ENCODE peak calls at places on chromosome 10, in seven cellular contexts. T, X, A, R, E, K and L are unnamed samples.
A peak's percentile ranks its signal among the peaks of the same experiment; 100 is the strongest.

GRCh38 chr10:47414227-47414592 is 30.1 kb upstream of the ZNF488 start:
- DNase-seq in T (no peak), X (no peak), R (no peak), K (no peak), A (no peak), E (no peak), L (no peak)

GRCh38 chr10:60377955-60378354 is 11.7 kb downstream of the ANK3 start:
- DNase-seq in T (no peak), E (no peak), K (no peak), X (no peak), A (no peak), R (no peak), L (no peak)

GRCh38 chr10:44400553-44400952 is 15.7 kb upstream of the CXCL12 start:
- DNase-seq in K (no peak), E (no peak), A (no peak), T (no peak), X (no peak), R (no peak), L (no peak)

GRCh38 chr10:17835688-17836087 is 26.5 kb downstream of the MRC1 start:
- DNase-seq in K (no peak), T (no peak), E (no peak), A (no peak), X (no peak), R (no peak), L (no peak)

GRCh38 chr10:25047902-25048301 is 31.5 kb downstream of the THNSL1 start:
- DNase-seq in T (peak; percentile 11), K (peak; percentile 64), A (no peak), X (no peak), E (no peak), R (no peak), L (peak; percentile 6)

GRCh38 chr10:33113111-33113856 is 155.3 kb upstream of the ITGB1 start:
- DNase-seq in T (no peak), R (no peak), E (no peak), K (no peak), A (no peak), X (no peak), L (no peak)

GRCh38 chr10:5184987-5185386 is at the start of gene AKR1C8:
- DNase-seq in E (no peak), K (no peak), T (no peak), A (no peak), R (no peak), X (no peak), L (no peak)

GRCh38 chr10:117411440-117412428 is 36.5 kb upstream of the PDZD8 start:
- DNase-seq in T (no peak), E (no peak), K (no peak), X (no peak), A (no peak), R (no peak), L (no peak)

GRCh38 chr10:103800789-103801540 is 54.4 kb downstream of the SH3PXD2A start:
- DNase-seq in T (no peak), K (no peak), A (no peak), X (no peak), E (peak; percentile 10), R (no peak), L (no peak)

GRCh38 chr10:18689498-18689897 is 30.3 kb downstream of the ARL5B start:
- DNase-seq in A (no peak), R (no peak), X (no peak), E (no peak), T (no peak), K (no peak), L (no peak)

GRCh38 chr10:53765311-53765710 is 992.7 kb upstream of the MBL2 start:
- DNase-seq in R (no peak), K (no peak), T (no peak), A (no peak), E (no peak), X (no peak), L (no peak)

GRCh38 chr10:34297551-34298370 is 517.3 kb downstream of the PARD3 start:
- DNase-seq in T (no peak), K (no peak), X (no peak), A (no peak), E (no peak), R (no peak), L (no peak)

GRCh38 chr10:5078781-5079180 is 15.4 kb upstream of the AKR1C3 start:
- DNase-seq in R (no peak), X (no peak), E (no peak), K (no peak), T (no peak), A (no peak), L (no peak)

GRCh38 chr10:16381083-16381482 is 55.7 kb upstream of the PTER start:
- DNase-seq in E (no peak), K (no peak), X (no peak), A (no peak), R (no peak), T (no peak), L (no peak)

GRCh38 chr10:47323636-47324299 is 1.5 kb downstream of the GDF2 start:
- DNase-seq in E (no peak), K (no peak), A (no peak), T (no peak), X (no peak), R (no peak), L (no peak)

GRCh38 chr10:103986360-103986759 is 19.4 kb downstream of the SLK start:
- DNase-seq in T (no peak), K (no peak), X (no peak), E (no peak), R (no peak), A (no peak), L (no peak)

GRCh38 chr10:8036521-8037198 is 17.8 kb upstream of the GATA3 start:
- DNase-seq in K (peak; percentile 43), X (no peak), T (no peak), R (no peak), E (no peak), A (no peak), L (no peak)

GRCh38 chr10:6819301-6819700 is 239.2 kb upstream of the PRKCQ start:
- DNase-seq in R (no peak), T (no peak), X (no peak), K (no peak), E (no peak), A (no peak), L (no peak)

GRCh38 chr10:43294241-43294658 is 27.4 kb upstream of the RASGEF1A start:
- DNase-seq in T (no peak), R (no peak), K (no peak), X (no peak), E (no peak), A (no peak), L (no peak)

GRCh38 chr10:129105266-129105665 is 361.8 kb upstream of the MGMT start:
- DNase-seq in K (no peak), X (no peak), R (no peak), A (no peak), T (no peak), E (no peak), L (no peak)

GRCh38 chr10:22605168-22605567 is 109.2 kb downstream of the PIP4K2A start:
- DNase-seq in E (no peak), K (no peak), A (no peak), T (no peak), X (no peak), R (no peak), L (no peak)

GRCh38 chr10:44016101-44016500 is 367.4 kb upstream of the ZNF32 start:
- DNase-seq in K (no peak), X (no peak), R (no peak), T (no peak), E (no peak), A (no peak), L (no peak)

GRCh38 chr10:14118953-14119352 is 211.8 kb downstream of the FRMD4A start:
- DNase-seq in X (no peak), K (no peak), R (no peak), T (no peak), A (no peak), E (no peak), L (no peak)

GRCh38 chr10:64463406-64463805 is 942.2 kb downstream of the REEP3 start:
- DNase-seq in R (no peak), T (no peak), E (no peak), A (no peak), X (no peak), K (no peak), L (no peak)

GRCh38 chr10:132984008-132984295 is 41.6 kb upstream of the CFAP46 start:
- DNase-seq in E (no peak), X (no peak), R (no peak), A (no peak), K (no peak), T (no peak), L (no peak)

GRCh38 chr10:70115948-70116682 is 16.5 kb downstream of the AIFM2 start:
- DNase-seq in X (peak; percentile 31), T (peak; percentile 46), A (peak; percentile 70), E (no peak), R (no peak), K (no peak), L (no peak)

GRCh38 chr10:61992059-61992460 is 90.6 kb downstream of the ARID5B start:
- DNase-seq in K (no peak), E (no peak), R (no peak), T (peak; percentile 32), A (no peak), X (no peak), L (no peak)

GRCh38 chr10:95832216-95833037 is 75.3 kb upstream of the CC2D2B start:
- DNase-seq in T (peak; percentile 6), R (no peak), E (no peak), A (peak; percentile 37), X (peak; percentile 52), K (no peak), L (no peak)

GRCh38 chr10:124290095-124290795 is 128.5 kb downstream of the OAT start:
- DNase-seq in X (no peak), K (peak; percentile 63), R (peak; percentile 28), A (peak; percentile 41), E (no peak), T (no peak), L (no peak)

GRCh38 chr10:88095291-88095721 is 231.9 kb downstream of the PTEN start:
- DNase-seq in T (no peak), A (no peak), K (no peak), E (no peak), X (no peak), R (no peak), L (no peak)

GRCh38 chr10:91587710-91588638 is 44.9 kb downstream of the PPP1R3C start:
- DNase-seq in X (no peak), T (peak; percentile 25), R (no peak), A (no peak), E (no peak), K (no peak), L (peak; percentile 56)